ENCODE peak calls at places on chromosomes 2 and 18, in four cellular contexts. U is NCI-H1105 treated with DMSO at 0.1 percent for 48 hours, Q is M059J, B is C1 segment of cervical spinal cord. D is an unnamed sample.

GRCh38 chr2:209307161-209308001 is 116.5 kb upstream of the MAP2 start:
- DNase-seq in U (no peak), Q (no peak), B (no peak), D (no peak)

GRCh38 chr2:43025709-43026290 is 200.6 kb downstream of the ZFP36L2 start:
- DNase-seq in U (no peak), Q (peak), B (no peak), D (no peak)

GRCh38 chr18:55475916-55476315 is 112.1 kb downstream of the TCF4 start:
- DNase-seq in U (no peak), Q (no peak), B (no peak), D (no peak)

GRCh38 chr18:63994783-63995399 is 25.0 kb downstream of the SERPINB8 start:
- DNase-seq in U (peak), Q (peak), B (no peak), D (peak)

GRCh38 chr2:223943561-223944008 is 1.6 kb downstream of the WDFY1 start:
- DNase-seq in U (no peak), Q (peak), B (no peak), D (no peak)

GRCh38 chr18:25042641-25043051 is 309.3 kb downstream of the ZNF521 start:
- DNase-seq in U (no peak), Q (peak), B (no peak), D (no peak)

GRCh38 chr2:70010222-70011111 is 49.0 kb upstream of the ASPRV1 start:
- DNase-seq in U (peak), Q (peak), B (no peak), D (no peak)

GRCh38 chr2:120517790-120518469 is 172.0 kb downstream of the INHBB start:
- DNase-seq in U (no peak), Q (no peak), B (no peak), D (no peak)

GRCh38 chr2:241207641-241208040 is 19.2 kb downstream of the ANO7 start:
- DNase-seq in U (no peak), Q (no peak), B (no peak), D (no peak)

GRCh38 chr2:113791697-113792590 is 35.5 kb upstream of the SLC35F5 start:
- DNase-seq in U (no peak), Q (peak), B (no peak), D (peak)

GRCh38 chr2:240885980-240886565 is 9.9 kb downstream of the MAB21L4 start:
- DNase-seq in U (no peak), Q (no peak), B (no peak), D (no peak)

GRCh38 chr2:128284037-128284441 is 34.6 kb downstream of the HS6ST1 start:
- DNase-seq in U (no peak), Q (no peak), B (no peak), D (no peak)

GRCh38 chr2:156818944-156819343 is 382.8 kb downstream of the GPD2 start:
- DNase-seq in U (no peak), Q (no peak), B (no peak), D (no peak)

GRCh38 chr2:240601831-240602160 is 15.3 kb downstream of the CAPN10 start:
- DNase-seq in U (no peak), Q (no peak), B (no peak), D (no peak)

GRCh38 chr2:78070693-78071092 is 548.5 kb upstream of the LRRTM4 start:
- DNase-seq in U (no peak), Q (peak), B (no peak), D (peak)

GRCh38 chr2:105789745-105790466 is 45.2 kb downstream of the NCK2 start:
- DNase-seq in U (no peak), Q (peak), B (no peak), D (no peak)

GRCh38 chr18:50853863-50854271 is 25.1 kb upstream of the ME2 start:
- DNase-seq in U (no peak), Q (peak), B (no peak), D (no peak)

GRCh38 chr18:3044931-3045698 is 32.2 kb upstream of the LPIN2 start:
- DNase-seq in U (no peak), Q (no peak), B (no peak), D (no peak)

GRCh38 chr2:85744055-85744454 is 9.7 kb upstream of the ATOH8 start:
- DNase-seq in U (no peak), Q (no peak), B (no peak), D (no peak)

GRCh38 chr18:62876106-62876505 is 160.8 kb downstream of the PHLPP1 start:
- DNase-seq in U (no peak), Q (peak), B (no peak), D (no peak)

GRCh38 chr18:12008842-12009580 is 27.7 kb downstream of the IMPA2 start:
- DNase-seq in U (no peak), Q (no peak), B (no peak), D (no peak)

GRCh38 chr2:160375037-160375436 is 118.6 kb downstream of the RBMS1 start:
- DNase-seq in U (no peak), Q (peak), B (no peak), D (no peak)

GRCh38 chr18:77067315-77068061 is 65.1 kb downstream of the MBP start:
- DNase-seq in U (no peak), Q (peak), B (no peak), D (peak)

GRCh38 chr2:170486730-170487129 is 228.4 kb upstream of the SP5 start:
- DNase-seq in U (no peak), Q (no peak), B (no peak), D (no peak)

GRCh38 chr2:196801578-196801977 is 2.1 kb upstream of the GTF3C3 start:
- DNase-seq in U (no peak), Q (peak), B (no peak), D (no peak)

GRCh38 chr2:127485051-127485693 is 41.1 kb downstream of the IWS1 start:
- DNase-seq in U (no peak), Q (no peak), B (no peak), D (no peak)

GRCh38 chr2:176187306-176188217 is 906 bp upstream of the HOXD1 start:
- DNase-seq in U (no peak), Q (peak), B (no peak), D (no peak)

GRCh38 chr2:20635698-20636584 is 15.0 kb downstream of the HS1BP3 start:
- DNase-seq in U (peak), Q (peak), B (peak), D (no peak)

GRCh38 chr2:8821276-8822217 is 15.9 kb downstream of the KIDINS220 start:
- DNase-seq in U (no peak), Q (no peak), B (no peak), D (no peak)

GRCh38 chr2:193240752-193241151 is 1046.0 kb upstream of the TMEFF2 start:
- DNase-seq in U (no peak), Q (peak), B (no peak), D (no peak)

GRCh38 chr2:158766524-158766923 is 28.6 kb upstream of the DAPL1 start:
- DNase-seq in U (no peak), Q (no peak), B (no peak), D (no peak)

GRCh38 chr2:11753886-11754704 is 7.7 kb downstream of the LPIN1 start:
- DNase-seq in U (peak), Q (peak), B (no peak), D (peak)

GRCh38 chr18:73691118-73691517 is 456.5 kb downstream of the FBXO15 start:
- DNase-seq in U (no peak), Q (peak), B (no peak), D (no peak)

GRCh38 chr2:8244634-8245033 is 437.2 kb upstream of the ID2 start:
- DNase-seq in U (no peak), Q (no peak), B (no peak), D (no peak)

GRCh38 chr2:240393831-240394410 is 41.5 kb upstream of the GPC1 start:
- DNase-seq in U (no peak), Q (no peak), B (no peak), D (no peak)

GRCh38 chr2:77937366-77937765 is 415.2 kb upstream of the LRRTM4 start:
- DNase-seq in U (no peak), Q (no peak), B (no peak), D (no peak)

D was measured in astrocyte of the cerebellum.